ENCODE peak calls at places on chromosomes 5 and 9, in seven cellular contexts. One of them, this sample, is unnamed.

GRCh38 chr9:115625954-115626353 is 508.0 kb upstream of the TNC start:
- DNase-seq in ovary: no peak
- DNase-seq in cardiac muscle cell: no peak
- DNase-seq in tibial artery: no peak
- DNase-seq in CD4-positive, alpha-beta T cell: no peak
- DNase-seq in adrenal gland: no peak
- DNase-seq in tibial nerve: no peak
- DNase-seq in this sample: no peak

GRCh38 chr5:151899400-151899799 is 25.3 kb downstream of the GLRA1 start:
- DNase-seq in tibial nerve: no peak
- DNase-seq in ovary: no peak
- DNase-seq in CD4-positive, alpha-beta T cell: no peak
- DNase-seq in tibial artery: no peak
- DNase-seq in adrenal gland: no peak
- DNase-seq in cardiac muscle cell: no peak
- DNase-seq in this sample: no peak

GRCh38 chr9:96171749-96172148 is 130.2 kb downstream of the HSD17B3 start:
- DNase-seq in tibial artery: no peak
- DNase-seq in adrenal gland: no peak
- DNase-seq in ovary: no peak
- DNase-seq in tibial nerve: no peak
- DNase-seq in cardiac muscle cell: no peak
- DNase-seq in CD4-positive, alpha-beta T cell: no peak
- DNase-seq in this sample: no peak

GRCh38 chr5:93593476-93594060 is 10.5 kb downstream of the NR2F1 start:
- DNase-seq in tibial artery: no peak
- DNase-seq in adrenal gland: no peak
- DNase-seq in tibial nerve: no peak
- DNase-seq in cardiac muscle cell: no peak
- DNase-seq in CD4-positive, alpha-beta T cell: no peak
- DNase-seq in ovary: no peak
- DNase-seq in this sample: no peak

GRCh38 chr9:91935805-91936204 is 14.2 kb downstream of the ROR2 start:
- DNase-seq in tibial artery: no peak
- DNase-seq in tibial nerve: no peak
- DNase-seq in adrenal gland: no peak
- DNase-seq in ovary: no peak
- DNase-seq in cardiac muscle cell: no peak
- DNase-seq in CD4-positive, alpha-beta T cell: no peak
- DNase-seq in this sample: no peak

GRCh38 chr5:33075731-33076130 is 364.6 kb downstream of the NPR3 start:
- DNase-seq in tibial artery: no peak
- DNase-seq in CD4-positive, alpha-beta T cell: no peak
- DNase-seq in tibial nerve: no peak
- DNase-seq in ovary: no peak
- DNase-seq in adrenal gland: no peak
- DNase-seq in cardiac muscle cell: no peak
- DNase-seq in this sample: no peak

GRCh38 chr5:61808091-61808490 is 476.0 kb downstream of the ZSWIM6 start:
- DNase-seq in ovary: no peak
- DNase-seq in cardiac muscle cell: no peak
- DNase-seq in tibial nerve: no peak
- DNase-seq in tibial artery: no peak
- DNase-seq in adrenal gland: no peak
- DNase-seq in CD4-positive, alpha-beta T cell: no peak
- DNase-seq in this sample: no peak

GRCh38 chr5:12016149-12016740 is 112.0 kb upstream of the CTNND2 start:
- DNase-seq in CD4-positive, alpha-beta T cell: no peak
- DNase-seq in tibial artery: no peak
- DNase-seq in adrenal gland: no peak
- DNase-seq in tibial nerve: no peak
- DNase-seq in ovary: no peak
- DNase-seq in cardiac muscle cell: no peak
- DNase-seq in this sample: no peak

GRCh38 chr9:108056805-108057386 is 567.3 kb upstream of the KLF4 start:
- DNase-seq in tibial nerve: no peak
- DNase-seq in tibial artery: no peak
- DNase-seq in adrenal gland: no peak
- DNase-seq in ovary: no peak
- DNase-seq in cardiac muscle cell: peak
- DNase-seq in CD4-positive, alpha-beta T cell: no peak
- DNase-seq in this sample: no peak

GRCh38 chr5:159017787-159018186 is 81.9 kb downstream of the EBF1 start:
- DNase-seq in tibial nerve: no peak
- DNase-seq in cardiac muscle cell: peak
- DNase-seq in ovary: peak
- DNase-seq in CD4-positive, alpha-beta T cell: no peak
- DNase-seq in tibial artery: peak
- DNase-seq in adrenal gland: peak
- DNase-seq in this sample: no peak

GRCh38 chr5:117973785-117974184 is 1014.6 kb downstream of the DTWD2 start:
- DNase-seq in tibial artery: no peak
- DNase-seq in tibial nerve: no peak
- DNase-seq in ovary: no peak
- DNase-seq in CD4-positive, alpha-beta T cell: no peak
- DNase-seq in adrenal gland: no peak
- DNase-seq in cardiac muscle cell: no peak
- DNase-seq in this sample: no peak

GRCh38 chr9:91027005-91027404 is 225.4 kb downstream of the SYK start:
- DNase-seq in cardiac muscle cell: no peak
- DNase-seq in ovary: no peak
- DNase-seq in CD4-positive, alpha-beta T cell: no peak
- DNase-seq in adrenal gland: no peak
- DNase-seq in tibial artery: no peak
- DNase-seq in tibial nerve: no peak
- DNase-seq in this sample: no peak

GRCh38 chr9:111284703-111285102 is 45.3 kb downstream of the OR2K2 start:
- DNase-seq in tibial nerve: no peak
- DNase-seq in cardiac muscle cell: no peak
- DNase-seq in ovary: no peak
- DNase-seq in adrenal gland: no peak
- DNase-seq in CD4-positive, alpha-beta T cell: no peak
- DNase-seq in tibial artery: no peak
- DNase-seq in this sample: no peak

GRCh38 chr9:111287127-111287526 is 42.9 kb downstream of the OR2K2 start:
- DNase-seq in ovary: no peak
- DNase-seq in adrenal gland: no peak
- DNase-seq in CD4-positive, alpha-beta T cell: no peak
- DNase-seq in tibial artery: no peak
- DNase-seq in cardiac muscle cell: peak
- DNase-seq in tibial nerve: no peak
- DNase-seq in this sample: peak

GRCh38 chr9:111282940-111283339 is 47.1 kb downstream of the OR2K2 start:
- DNase-seq in ovary: no peak
- DNase-seq in CD4-positive, alpha-beta T cell: no peak
- DNase-seq in tibial nerve: no peak
- DNase-seq in cardiac muscle cell: peak
- DNase-seq in tibial artery: no peak
- DNase-seq in adrenal gland: no peak
- DNase-seq in this sample: no peak
- H3K27ac ChIP-seq in ovary: no peak
- H3K27ac ChIP-seq in CD4-positive, alpha-beta T cell: no peak
- H3K27ac ChIP-seq in tibial nerve: peak
- H3K27ac ChIP-seq in cardiac muscle cell: no peak
- H3K27ac ChIP-seq in tibial artery: no peak
- H3K27ac ChIP-seq in adrenal gland: peak
- H3K27ac ChIP-seq in this sample: no peak

GRCh38 chr9:36204906-36205547 is 14.3 kb downstream of the CLTA start:
- DNase-seq in tibial artery: no peak
- DNase-seq in adrenal gland: no peak
- DNase-seq in CD4-positive, alpha-beta T cell: no peak
- DNase-seq in cardiac muscle cell: peak
- DNase-seq in ovary: no peak
- DNase-seq in tibial nerve: no peak
- DNase-seq in this sample: no peak
- TF ChIP-seq CTCF in tibial artery: no peak
- TF ChIP-seq CTCF in adrenal gland: no peak
- TF ChIP-seq CTCF in CD4-positive, alpha-beta T cell: no peak
- TF ChIP-seq CTCF in cardiac muscle cell: peak
- TF ChIP-seq CTCF in ovary: no peak
- TF ChIP-seq CTCF in tibial nerve: no peak
- TF ChIP-seq CTCF in this sample: no peak

GRCh38 chr5:125609011-125609410 is 814.2 kb upstream of the GRAMD2B start:
- DNase-seq in ovary: no peak
- DNase-seq in tibial nerve: no peak
- DNase-seq in cardiac muscle cell: no peak
- DNase-seq in CD4-positive, alpha-beta T cell: no peak
- DNase-seq in tibial artery: no peak
- DNase-seq in adrenal gland: no peak
- DNase-seq in this sample: no peak

GRCh38 chr5:125604104-125604503 is 819.1 kb upstream of the GRAMD2B start:
- DNase-seq in tibial artery: no peak
- DNase-seq in tibial nerve: no peak
- DNase-seq in adrenal gland: no peak
- DNase-seq in ovary: no peak
- DNase-seq in CD4-positive, alpha-beta T cell: no peak
- DNase-seq in cardiac muscle cell: no peak
- DNase-seq in this sample: no peak

GRCh38 chr5:125607018-125607417 is 816.2 kb upstream of the GRAMD2B start:
- DNase-seq in tibial artery: no peak
- DNase-seq in cardiac muscle cell: peak
- DNase-seq in ovary: no peak
- DNase-seq in tibial nerve: no peak
- DNase-seq in CD4-positive, alpha-beta T cell: no peak
- DNase-seq in adrenal gland: no peak
- DNase-seq in this sample: peak

GRCh38 chr5:125602184-125602583 is 821.0 kb upstream of the GRAMD2B start:
- DNase-seq in tibial artery: no peak
- DNase-seq in ovary: no peak
- DNase-seq in adrenal gland: no peak
- DNase-seq in CD4-positive, alpha-beta T cell: no peak
- DNase-seq in cardiac muscle cell: no peak
- DNase-seq in tibial nerve: no peak
- DNase-seq in this sample: no peak

DNA sequence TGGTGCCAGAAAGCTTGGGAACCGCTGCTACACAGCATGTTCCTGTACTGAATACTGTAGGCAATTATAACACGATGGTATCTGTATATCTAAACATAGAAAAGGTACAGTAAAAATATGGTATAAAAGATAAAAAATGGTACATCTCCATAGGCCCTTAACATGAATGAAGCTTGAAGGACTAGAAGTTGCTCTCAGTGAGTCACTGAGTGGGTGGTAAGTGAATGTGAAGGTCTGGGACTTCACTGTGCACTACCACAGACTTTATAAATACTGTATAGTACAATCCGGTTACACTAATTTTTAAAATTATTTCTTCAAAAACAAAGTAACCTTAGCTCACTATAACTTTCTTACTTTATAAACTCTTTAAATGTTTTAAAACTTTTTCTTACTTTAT is 819.9 kb upstream of the GRAMD2B start:
- DNase-seq in tibial nerve: no peak
- DNase-seq in tibial artery: no peak
- DNase-seq in ovary: no peak
- DNase-seq in CD4-positive, alpha-beta T cell: no peak
- DNase-seq in adrenal gland: no peak
- DNase-seq in cardiac muscle cell: no peak
- DNase-seq in this sample: no peak
- H3K27ac ChIP-seq in tibial nerve: no peak
- H3K27ac ChIP-seq in tibial artery: no peak
- H3K27ac ChIP-seq in ovary: no peak
- H3K27ac ChIP-seq in CD4-positive, alpha-beta T cell: no peak
- H3K27ac ChIP-seq in adrenal gland: no peak
- H3K27ac ChIP-seq in cardiac muscle cell: no peak
- H3K27ac ChIP-seq in this sample: no peak

GRCh38 chr5:173625686-173626500 is 9.4 kb upstream of the BOD1 start:
- DNase-seq in ovary: no peak
- DNase-seq in tibial artery: no peak
- DNase-seq in CD4-positive, alpha-beta T cell: no peak
- DNase-seq in adrenal gland: no peak
- DNase-seq in cardiac muscle cell: no peak
- DNase-seq in tibial nerve: no peak
- DNase-seq in this sample: no peak
- TF ChIP-seq CTCF in ovary: no peak
- TF ChIP-seq CTCF in tibial artery: no peak
- TF ChIP-seq CTCF in CD4-positive, alpha-beta T cell: no peak
- TF ChIP-seq CTCF in adrenal gland: no peak
- TF ChIP-seq CTCF in cardiac muscle cell: no peak
- TF ChIP-seq CTCF in tibial nerve: no peak
- TF ChIP-seq CTCF in this sample: no peak

GRCh38 chr5:58260243-58260642 is 199.6 kb downstream of the PLK2 start:
- DNase-seq in tibial nerve: no peak
- DNase-seq in CD4-positive, alpha-beta T cell: no peak
- DNase-seq in tibial artery: no peak
- DNase-seq in cardiac muscle cell: no peak
- DNase-seq in adrenal gland: no peak
- DNase-seq in ovary: no peak
- DNase-seq in this sample: no peak

GRCh38 chr5:58261605-58262004 is 198.3 kb downstream of the PLK2 start:
- DNase-seq in ovary: no peak
- DNase-seq in adrenal gland: no peak
- DNase-seq in tibial artery: no peak
- DNase-seq in tibial nerve: no peak
- DNase-seq in cardiac muscle cell: peak
- DNase-seq in CD4-positive, alpha-beta T cell: no peak
- DNase-seq in this sample: no peak

GRCh38 chr5:58258984-58259684 is 200.8 kb downstream of the PLK2 start:
- DNase-seq in CD4-positive, alpha-beta T cell: no peak
- DNase-seq in adrenal gland: no peak
- DNase-seq in tibial artery: no peak
- DNase-seq in ovary: no peak
- DNase-seq in tibial nerve: no peak
- DNase-seq in cardiac muscle cell: no peak
- DNase-seq in this sample: no peak

GRCh38 chr5:58262226-58262625 is 197.7 kb downstream of the PLK2 start:
- DNase-seq in tibial nerve: no peak
- DNase-seq in CD4-positive, alpha-beta T cell: no peak
- DNase-seq in tibial artery: no peak
- DNase-seq in adrenal gland: no peak
- DNase-seq in cardiac muscle cell: no peak
- DNase-seq in ovary: no peak
- DNase-seq in this sample: no peak

GRCh38 chr5:58259685-58260152 is 200.2 kb downstream of the PLK2 start:
- DNase-seq in tibial nerve: no peak
- DNase-seq in tibial artery: no peak
- DNase-seq in adrenal gland: no peak
- DNase-seq in cardiac muscle cell: peak
- DNase-seq in CD4-positive, alpha-beta T cell: no peak
- DNase-seq in ovary: no peak
- DNase-seq in this sample: peak
- H3K27ac ChIP-seq in tibial nerve: no peak
- H3K27ac ChIP-seq in tibial artery: no peak
- H3K27ac ChIP-seq in adrenal gland: peak
- H3K27ac ChIP-seq in cardiac muscle cell: no peak
- H3K27ac ChIP-seq in CD4-positive, alpha-beta T cell: no peak
- H3K27ac ChIP-seq in ovary: no peak
- H3K27ac ChIP-seq in this sample: peak

GRCh38 chr9:21432640-21433425 is 7.4 kb upstream of the IFNA1 start:
- DNase-seq in cardiac muscle cell: no peak
- DNase-seq in ovary: no peak
- DNase-seq in tibial artery: no peak
- DNase-seq in tibial nerve: no peak
- DNase-seq in CD4-positive, alpha-beta T cell: no peak
- DNase-seq in adrenal gland: no peak
- DNase-seq in this sample: no peak

GRCh38 chr9:21440139-21440538 is at the start of gene IFNA1:
- DNase-seq in adrenal gland: no peak
- DNase-seq in tibial nerve: no peak
- DNase-seq in tibial artery: no peak
- DNase-seq in ovary: no peak
- DNase-seq in CD4-positive, alpha-beta T cell: no peak
- DNase-seq in cardiac muscle cell: no peak
- DNase-seq in this sample: no peak

GRCh38 chr9:21434202-21435014 is 5.8 kb upstream of the IFNA1 start:
- DNase-seq in cardiac muscle cell: peak
- DNase-seq in adrenal gland: peak
- DNase-seq in tibial artery: no peak
- DNase-seq in CD4-positive, alpha-beta T cell: peak
- DNase-seq in tibial nerve: no peak
- DNase-seq in ovary: no peak
- DNase-seq in this sample: peak
- TF ChIP-seq CTCF in cardiac muscle cell: peak
- TF ChIP-seq CTCF in adrenal gland: peak
- TF ChIP-seq CTCF in tibial artery: no peak
- TF ChIP-seq CTCF in CD4-positive, alpha-beta T cell: peak
- TF ChIP-seq CTCF in tibial nerve: peak
- TF ChIP-seq CTCF in ovary: no peak
- TF ChIP-seq CTCF in this sample: peak

This sample was measured in PC-9.